ENCODE peak calls at places on chromosomes 11 and 22, in eight cellular contexts. One of them, this sample, is unnamed.

GRCh38 chr11:130023204-130023603 is 20.6 kb upstream of the PRDM10 start:
- DNase-seq in kidney epithelial cell: peak; percentile 57
- DNase-seq in SK-N-SH: no peak
- DNase-seq in AG04449: no peak
- DNase-seq in fibroblast of villous mesenchyme: peak; percentile 35
- DNase-seq in neural progenitor cell: no peak
- DNase-seq in A549: no peak
- DNase-seq in upper lobe of right lung: no peak
- DNase-seq in this sample: peak; percentile 62

GRCh38 chr11:35352107-35352888 is 67.1 kb downstream of the SLC1A2 start:
- DNase-seq in neural progenitor cell: no peak
- DNase-seq in upper lobe of right lung: no peak
- DNase-seq in A549: no peak
- DNase-seq in fibroblast of villous mesenchyme: no peak
- DNase-seq in AG04449: peak; percentile 59
- DNase-seq in SK-N-SH: no peak
- DNase-seq in kidney epithelial cell: no peak
- DNase-seq in this sample: peak; percentile 70

GRCh38 chr11:125287467-125288232 is 123.1 kb downstream of the PKNOX2 start:
- DNase-seq in A549: no peak
- DNase-seq in AG04449: no peak
- DNase-seq in SK-N-SH: peak; percentile 54
- DNase-seq in fibroblast of villous mesenchyme: peak; percentile 22
- DNase-seq in neural progenitor cell: peak; percentile 33
- DNase-seq in upper lobe of right lung: no peak
- DNase-seq in kidney epithelial cell: no peak
- DNase-seq in this sample: peak; percentile 16

GRCh38 chr11:11448626-11449025 is 95.6 kb upstream of the CSNK2A3 start:
- DNase-seq in kidney epithelial cell: no peak
- DNase-seq in SK-N-SH: no peak
- DNase-seq in upper lobe of right lung: no peak
- DNase-seq in A549: no peak
- DNase-seq in fibroblast of villous mesenchyme: no peak
- DNase-seq in AG04449: no peak
- DNase-seq in neural progenitor cell: no peak
- DNase-seq in this sample: no peak

GRCh38 chr11:66240781-66241136 is 27.7 kb upstream of the RAB1B start:
- DNase-seq in A549: no peak
- DNase-seq in neural progenitor cell: no peak
- DNase-seq in upper lobe of right lung: no peak
- DNase-seq in AG04449: no peak
- DNase-seq in kidney epithelial cell: no peak
- DNase-seq in fibroblast of villous mesenchyme: no peak
- DNase-seq in SK-N-SH: no peak
- DNase-seq in this sample: no peak

GRCh38 chr11:26344647-26345046 is 12.7 kb downstream of the ANO3 start:
- DNase-seq in kidney epithelial cell: no peak
- DNase-seq in fibroblast of villous mesenchyme: no peak
- DNase-seq in upper lobe of right lung: no peak
- DNase-seq in neural progenitor cell: no peak
- DNase-seq in SK-N-SH: no peak
- DNase-seq in A549: no peak
- DNase-seq in AG04449: no peak
- DNase-seq in this sample: peak; percentile 43

GRCh38 chr11:95293116-95293515 is 62.1 kb upstream of the SESN3 start:
- DNase-seq in SK-N-SH: no peak
- DNase-seq in upper lobe of right lung: no peak
- DNase-seq in fibroblast of villous mesenchyme: no peak
- DNase-seq in AG04449: no peak
- DNase-seq in A549: no peak
- DNase-seq in kidney epithelial cell: no peak
- DNase-seq in neural progenitor cell: no peak
- DNase-seq in this sample: no peak

GRCh38 chr11:66281001-66281400 is 3.0 kb downstream of the CNIH2 start:
- DNase-seq in SK-N-SH: no peak
- DNase-seq in neural progenitor cell: no peak
- DNase-seq in upper lobe of right lung: no peak
- DNase-seq in A549: no peak
- DNase-seq in kidney epithelial cell: no peak
- DNase-seq in AG04449: no peak
- DNase-seq in fibroblast of villous mesenchyme: no peak
- DNase-seq in this sample: no peak

GRCh38 chr11:11178671-11179070 is 174.4 kb downstream of the CSNK2A3 start:
- DNase-seq in upper lobe of right lung: no peak
- DNase-seq in A549: no peak
- DNase-seq in SK-N-SH: no peak
- DNase-seq in kidney epithelial cell: peak; percentile 14
- DNase-seq in neural progenitor cell: no peak
- DNase-seq in AG04449: no peak
- DNase-seq in fibroblast of villous mesenchyme: no peak
- DNase-seq in this sample: peak; percentile 8

GRCh38 chr11:75142714-75143419 is 8.0 kb upstream of the SLCO2B1 start:
- DNase-seq in AG04449: peak; percentile 63
- DNase-seq in neural progenitor cell: no peak
- DNase-seq in SK-N-SH: peak; percentile 63
- DNase-seq in upper lobe of right lung: peak; percentile 83
- DNase-seq in fibroblast of villous mesenchyme: peak; percentile 94
- DNase-seq in A549: peak; percentile 83
- DNase-seq in kidney epithelial cell: peak; percentile 91
- DNase-seq in this sample: peak; percentile 95

GRCh38 chr11:114174712-114175495 is 115.4 kb downstream of the ZBTB16 start:
- DNase-seq in neural progenitor cell: no peak
- DNase-seq in A549: no peak
- DNase-seq in SK-N-SH: no peak
- DNase-seq in upper lobe of right lung: no peak
- DNase-seq in fibroblast of villous mesenchyme: no peak
- DNase-seq in kidney epithelial cell: no peak
- DNase-seq in AG04449: no peak
- DNase-seq in this sample: no peak

GRCh38 chr11:65650547-65651338 is 12.0 kb downstream of the RELA start:
- DNase-seq in upper lobe of right lung: peak; percentile 69
- DNase-seq in kidney epithelial cell: no peak
- DNase-seq in A549: no peak
- DNase-seq in neural progenitor cell: no peak
- DNase-seq in AG04449: no peak
- DNase-seq in fibroblast of villous mesenchyme: no peak
- DNase-seq in SK-N-SH: no peak
- DNase-seq in this sample: no peak

DNA sequence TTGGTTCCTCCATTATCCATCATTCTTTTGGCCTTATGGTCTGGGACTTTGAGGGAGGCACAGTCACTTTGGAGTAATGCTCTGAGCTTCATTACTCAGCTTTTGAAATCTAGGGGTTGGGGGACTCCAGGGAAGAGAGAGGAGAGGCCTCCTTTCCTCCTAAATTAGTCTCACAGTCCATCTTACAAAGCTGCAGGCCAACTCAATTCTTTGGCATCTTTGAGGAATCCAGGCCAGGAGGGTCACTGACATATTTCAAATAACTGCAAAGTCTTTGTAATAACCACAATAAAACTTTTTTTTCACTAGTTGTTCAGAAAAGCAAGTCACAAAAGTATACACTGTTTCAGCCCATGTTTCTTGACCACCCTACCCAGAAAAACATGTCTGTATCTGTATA is 73.3 kb upstream of the FAR1 start:
- DNase-seq in neural progenitor cell: no peak
- DNase-seq in fibroblast of villous mesenchyme: no peak
- DNase-seq in kidney epithelial cell: no peak
- DNase-seq in A549: no peak
- DNase-seq in AG04449: peak; percentile 23
- DNase-seq in SK-N-SH: no peak
- DNase-seq in upper lobe of right lung: no peak
- DNase-seq in this sample: no peak
- H3K4me3 ChIP-seq in neural progenitor cell: no peak overlapping the region
- H3K4me3 ChIP-seq in fibroblast of villous mesenchyme: no peak overlapping the region
- H3K4me3 ChIP-seq in kidney epithelial cell: no peak overlapping the region
- H3K4me3 ChIP-seq in A549: no peak overlapping the region
- H3K4me3 ChIP-seq in AG04449: no peak overlapping the region
- H3K4me3 ChIP-seq in SK-N-SH: no peak overlapping the region
- H3K4me3 ChIP-seq in upper lobe of right lung: no peak overlapping the region
- H3K4me3 ChIP-seq in this sample: no peak overlapping the region

GRCh38 chr22:43270314-43270908 is 72.8 kb downstream of the SCUBE1 start:
- DNase-seq in neural progenitor cell: peak; percentile 50
- DNase-seq in fibroblast of villous mesenchyme: no peak
- DNase-seq in A549: peak; percentile 50
- DNase-seq in kidney epithelial cell: no peak
- DNase-seq in upper lobe of right lung: no peak
- DNase-seq in AG04449: no peak
- DNase-seq in SK-N-SH: no peak
- DNase-seq in this sample: no peak
- TF ChIP-seq CTCF in neural progenitor cell: peak; percentile 39
- TF ChIP-seq CTCF in fibroblast of villous mesenchyme: peak; percentile 38
- TF ChIP-seq CTCF in A549: no peak
- TF ChIP-seq CTCF in kidney epithelial cell: no peak
- TF ChIP-seq CTCF in upper lobe of right lung: no peak
- TF ChIP-seq CTCF in AG04449: no peak
- TF ChIP-seq CTCF in SK-N-SH: no peak
- TF ChIP-seq CTCF in this sample: peak; percentile 15

DNA sequence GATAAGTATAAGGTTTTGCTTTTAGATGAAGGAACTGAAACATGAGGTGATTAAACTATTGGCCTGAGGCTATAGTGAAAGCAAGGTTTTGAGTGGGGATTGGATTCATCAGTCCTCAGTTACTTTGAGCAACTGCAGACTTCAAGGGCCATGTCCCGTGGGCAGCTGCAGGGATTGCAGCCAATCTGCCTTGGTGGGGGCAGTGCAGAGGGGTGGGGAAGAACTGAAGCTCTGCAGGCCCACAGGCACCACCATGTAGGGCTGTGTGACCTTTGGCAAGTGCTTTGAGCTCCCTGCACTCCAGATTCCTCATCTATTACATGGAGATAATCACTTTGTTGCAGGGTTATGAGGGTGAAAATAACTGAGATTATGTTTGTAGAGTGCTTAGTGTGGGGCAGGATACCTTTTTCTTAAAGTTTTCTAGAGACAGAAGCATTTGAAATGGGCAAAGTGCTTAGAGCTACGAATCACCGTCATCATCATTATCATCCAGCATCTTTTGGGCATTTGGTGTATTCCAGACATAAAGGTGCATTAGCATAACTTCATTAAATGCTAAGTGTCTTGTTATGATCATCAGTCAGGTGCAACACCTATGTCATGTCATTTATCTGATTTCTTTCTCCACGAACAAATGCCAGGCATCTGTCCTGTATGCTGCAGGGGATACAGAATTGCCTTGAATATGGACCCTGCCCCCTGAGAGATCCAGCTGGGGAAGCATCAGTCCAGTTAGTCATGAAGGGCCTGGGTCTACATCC is 72.1 kb upstream of the TENM4 start:
- DNase-seq in AG04449: no peak
- DNase-seq in kidney epithelial cell: no peak
- DNase-seq in SK-N-SH: peak; percentile 57
- DNase-seq in neural progenitor cell: no peak
- DNase-seq in A549: no peak
- DNase-seq in upper lobe of right lung: no peak
- DNase-seq in fibroblast of villous mesenchyme: no peak
- DNase-seq in this sample: no peak
- H3K4me3 ChIP-seq in AG04449: no peak overlapping the region
- H3K4me3 ChIP-seq in kidney epithelial cell: no peak overlapping the region
- H3K4me3 ChIP-seq in SK-N-SH: no peak overlapping the region
- H3K4me3 ChIP-seq in neural progenitor cell: no peak overlapping the region
- H3K4me3 ChIP-seq in A549: no peak overlapping the region
- H3K4me3 ChIP-seq in upper lobe of right lung: no peak overlapping the region
- H3K4me3 ChIP-seq in fibroblast of villous mesenchyme: no peak overlapping the region
- H3K4me3 ChIP-seq in this sample: no peak overlapping the region

GRCh38 chr11:43576834-43577521 is 103.6 kb upstream of the HSD17B12 start:
- DNase-seq in fibroblast of villous mesenchyme: peak; percentile 42
- DNase-seq in A549: peak; percentile 62
- DNase-seq in SK-N-SH: peak; percentile 71
- DNase-seq in kidney epithelial cell: no peak
- DNase-seq in neural progenitor cell: peak; percentile 93
- DNase-seq in AG04449: no peak
- DNase-seq in upper lobe of right lung: no peak
- DNase-seq in this sample: peak; percentile 62
- TF ChIP-seq CTCF in fibroblast of villous mesenchyme: peak; percentile 40
- TF ChIP-seq CTCF in A549: no peak
- TF ChIP-seq CTCF in SK-N-SH: peak; percentile 39
- TF ChIP-seq CTCF in kidney epithelial cell: peak; percentile 32
- TF ChIP-seq CTCF in neural progenitor cell: peak; percentile 47
- TF ChIP-seq CTCF in AG04449: peak; percentile 38
- TF ChIP-seq CTCF in upper lobe of right lung: peak; percentile 19
- TF ChIP-seq CTCF in this sample: peak; percentile 53

GRCh38 chr11:22930816-22931594 is 70.7 kb upstream of the CCDC179 start:
- DNase-seq in SK-N-SH: no peak
- DNase-seq in fibroblast of villous mesenchyme: no peak
- DNase-seq in A549: no peak
- DNase-seq in AG04449: no peak
- DNase-seq in kidney epithelial cell: no peak
- DNase-seq in neural progenitor cell: no peak
- DNase-seq in upper lobe of right lung: no peak
- DNase-seq in this sample: no peak
- H3K4me3 ChIP-seq in SK-N-SH: no peak overlapping the region
- H3K4me3 ChIP-seq in fibroblast of villous mesenchyme: no peak overlapping the region
- H3K4me3 ChIP-seq in A549: no peak overlapping the region
- H3K4me3 ChIP-seq in AG04449: no peak overlapping the region
- H3K4me3 ChIP-seq in kidney epithelial cell: no peak overlapping the region
- H3K4me3 ChIP-seq in neural progenitor cell: no peak overlapping the region
- H3K4me3 ChIP-seq in upper lobe of right lung: no peak overlapping the region
- H3K4me3 ChIP-seq in this sample: no peak overlapping the region

DNA sequence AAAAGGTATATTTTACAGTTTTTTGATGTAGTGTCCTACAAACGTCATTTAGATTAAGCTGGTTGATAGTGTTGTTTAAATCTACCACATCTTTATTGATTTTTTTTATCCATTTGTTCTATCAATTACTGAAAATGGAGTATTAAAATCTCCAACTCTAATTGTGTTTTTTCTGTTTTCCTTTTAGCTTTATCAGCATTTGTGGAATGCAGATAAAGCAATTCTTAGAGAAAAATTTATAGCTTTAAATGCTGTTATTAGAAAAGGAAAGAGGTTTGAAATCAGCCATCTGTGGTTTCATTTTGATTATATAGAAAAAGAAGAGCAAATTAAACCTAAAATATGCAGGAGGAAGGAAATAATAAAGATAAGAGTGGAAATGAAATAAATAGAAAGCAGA is 39.4 kb upstream of the CBX6 start:
- DNase-seq in neural progenitor cell: no peak
- DNase-seq in SK-N-SH: no peak
- DNase-seq in upper lobe of right lung: no peak
- DNase-seq in fibroblast of villous mesenchyme: no peak
- DNase-seq in AG04449: no peak
- DNase-seq in kidney epithelial cell: no peak
- DNase-seq in A549: no peak
- DNase-seq in this sample: no peak
- TF ChIP-seq CTCF in neural progenitor cell: no peak
- TF ChIP-seq CTCF in SK-N-SH: no peak
- TF ChIP-seq CTCF in upper lobe of right lung: no peak
- TF ChIP-seq CTCF in fibroblast of villous mesenchyme: no peak
- TF ChIP-seq CTCF in AG04449: no peak
- TF ChIP-seq CTCF in kidney epithelial cell: no peak
- TF ChIP-seq CTCF in A549: no peak
- TF ChIP-seq CTCF in this sample: no peak

This sample was measured in cardiac fibroblast.